ENCODE peak calls at places on chromosomes 12 and 14, in five cellular contexts. H is Panc1, F is heart left ventricle, Y is astrocyte of the spinal cord, E is BE2C. A is an unnamed sample.

GRCh38 chr14:68951051-68951797 is 27.9 kb downstream of the ACTN1 start:
- DNase-seq in H (peak), F (peak), Y (peak), E (peak), A (peak)

GRCh38 chr14:21092147-21093011 is 6.1 kb downstream of the ZNF219 start:
- DNase-seq in H (peak), F (peak), Y (peak), E (peak), A (peak)

GRCh38 chr14:94677747-94678146 is 65.6 kb downstream of the SERPINA3 start:
- DNase-seq in H (no peak), F (no peak), Y (no peak), E (no peak), A (no peak)

GRCh38 chr12:38921025-38921677 is 15.8 kb upstream of the CPNE8 start:
- DNase-seq in H (peak), F (peak), Y (peak), E (peak), A (peak)

GRCh38 chr12:98644433-98644711 is 216 bp downstream of the IKBIP start:
- DNase-seq in H (no peak), F (no peak), Y (no peak), E (peak), A (no peak)

GRCh38 chr14:106848330-106849121 is 1322.1 kb downstream of the TMEM121 start:
- DNase-seq in H (no peak), F (no peak), Y (no peak), E (peak), A (no peak)

GRCh38 chr12:88338486-88338885 is 196.4 kb downstream of the TMTC3 start:
- DNase-seq in H (no peak), F (no peak), Y (no peak), E (no peak), A (peak)

GRCh38 chr14:20855652-20856291 is 35.4 kb upstream of the RNASE3 start:
- DNase-seq in H (peak), F (peak), Y (peak), E (peak), A (peak)

GRCh38 chr12:125214289-125214688 is 149.1 kb downstream of the AACS start:
- DNase-seq in H (no peak), F (no peak), Y (no peak), E (no peak), A (no peak)

GRCh38 chr12:3311027-3311402 is 180.0 kb upstream of the PRMT8 start:
- DNase-seq in H (no peak), F (no peak), Y (peak), E (no peak), A (no peak)

GRCh38 chr12:25056486-25057130 is 107.7 kb upstream of the BCAT1 start:
- DNase-seq in H (no peak), F (no peak), Y (no peak), E (no peak), A (no peak)
- H3K4me3 ChIP-seq in H (no peak), F (no peak), Y (no peak), E (no peak), A (no peak)

DNA sequence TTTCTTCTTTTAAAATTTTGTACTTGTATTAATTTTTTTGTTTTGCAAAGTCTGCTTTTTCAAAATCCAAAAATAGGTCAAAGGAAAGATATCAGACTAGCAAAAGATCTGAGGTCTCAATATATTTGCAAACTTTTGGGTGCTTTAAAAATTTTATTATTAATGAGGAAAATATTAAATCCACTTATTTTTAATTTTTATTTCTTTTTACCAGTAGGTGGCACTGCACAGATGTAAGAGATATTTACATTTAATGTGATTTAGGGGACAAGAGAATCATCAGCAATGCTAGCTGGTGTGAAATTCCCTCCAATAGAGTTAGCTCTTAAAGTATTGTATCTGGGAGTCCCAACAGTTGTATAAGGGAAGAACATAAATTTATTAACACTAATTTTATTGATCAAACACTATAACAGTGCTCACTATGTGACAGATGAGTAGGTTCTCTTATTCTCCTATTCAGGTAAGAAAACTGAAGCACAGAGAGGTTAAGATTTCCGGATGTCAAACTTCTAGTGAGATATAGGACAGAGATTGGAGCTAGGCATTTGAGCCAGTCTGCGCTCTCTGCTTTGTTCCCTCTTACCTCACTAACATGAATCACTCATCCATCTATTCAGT is 30.5 kb downstream of the ALX1 start:
- DNase-seq in H (no peak), F (no peak), Y (peak), E (no peak), A (peak)
- TF ChIP-seq CTCF in H (peak), F (peak), Y (peak), E (peak), A (peak)

GRCh38 chr12:10214131-10214876 is 1.6 kb downstream of the GABARAPL1 start:
- DNase-seq in H (no peak), F (no peak), Y (peak), E (no peak), A (peak)

GRCh38 chr12:10211975-10212622 is 578 bp upstream of the GABARAPL1 start:
- DNase-seq in H (peak), F (peak), Y (peak), E (peak), A (peak)

GRCh38 chr12:10214877-10215267 is 2.2 kb downstream of the GABARAPL1 start:
- DNase-seq in H (no peak), F (no peak), Y (no peak), E (no peak), A (peak)

GRCh38 chr12:10212623-10213131 is at the start of gene GABARAPL1:
- DNase-seq in H (no peak), F (peak), Y (peak), E (peak), A (peak)

DNA sequence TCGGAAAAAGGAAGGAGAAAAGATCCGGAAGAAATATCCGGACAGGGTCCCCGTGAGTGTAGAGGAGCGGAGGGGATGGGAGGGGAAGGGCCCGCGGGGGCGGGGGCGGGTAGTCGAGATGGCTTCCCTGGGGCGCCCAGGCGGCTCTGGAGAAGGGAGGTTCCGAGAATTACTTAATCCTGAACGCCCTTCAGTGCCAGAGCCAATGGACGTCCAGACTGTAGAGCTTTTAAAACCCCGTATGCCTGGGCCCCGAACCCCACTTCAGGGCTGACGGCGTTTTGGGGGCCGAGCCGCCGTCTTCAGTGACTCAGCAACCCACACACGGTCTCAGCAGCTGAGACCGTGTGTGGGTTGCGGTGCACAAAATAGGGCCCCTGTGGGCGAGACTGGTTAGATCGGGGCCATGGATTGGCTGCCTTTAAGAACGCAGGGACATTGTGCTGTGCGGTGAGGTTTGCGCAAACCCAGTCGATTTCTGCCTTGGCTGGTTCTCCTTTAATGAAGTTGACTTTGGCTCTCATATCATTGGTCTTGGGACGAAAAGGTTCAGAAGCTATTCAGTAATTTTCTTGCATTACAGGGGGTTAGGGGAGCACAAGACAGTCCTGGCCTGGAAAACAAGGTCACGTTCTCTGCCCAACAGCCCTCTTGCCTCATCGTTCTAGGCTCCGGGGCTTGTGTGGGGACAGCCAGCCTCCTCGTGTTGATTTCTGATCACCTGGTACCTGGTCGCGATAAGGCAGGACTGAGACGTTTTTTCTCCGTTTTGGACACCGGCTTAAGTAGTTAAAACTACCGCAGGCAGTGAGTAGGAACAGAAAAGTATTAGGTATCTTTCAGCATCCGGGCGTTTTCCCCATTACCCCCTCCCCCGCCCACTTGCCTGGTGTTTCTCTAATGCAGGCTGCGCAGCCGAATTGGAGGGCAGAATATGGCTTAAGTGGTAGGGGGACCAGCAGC is 772 bp downstream of the GABARAPL1 start:
- DNase-seq in H (no peak), F (peak), Y (peak), E (peak), A (peak)
- H3K4me3 ChIP-seq in H (peak), F (peak), Y (peak), E (peak), A (peak)

DNA sequence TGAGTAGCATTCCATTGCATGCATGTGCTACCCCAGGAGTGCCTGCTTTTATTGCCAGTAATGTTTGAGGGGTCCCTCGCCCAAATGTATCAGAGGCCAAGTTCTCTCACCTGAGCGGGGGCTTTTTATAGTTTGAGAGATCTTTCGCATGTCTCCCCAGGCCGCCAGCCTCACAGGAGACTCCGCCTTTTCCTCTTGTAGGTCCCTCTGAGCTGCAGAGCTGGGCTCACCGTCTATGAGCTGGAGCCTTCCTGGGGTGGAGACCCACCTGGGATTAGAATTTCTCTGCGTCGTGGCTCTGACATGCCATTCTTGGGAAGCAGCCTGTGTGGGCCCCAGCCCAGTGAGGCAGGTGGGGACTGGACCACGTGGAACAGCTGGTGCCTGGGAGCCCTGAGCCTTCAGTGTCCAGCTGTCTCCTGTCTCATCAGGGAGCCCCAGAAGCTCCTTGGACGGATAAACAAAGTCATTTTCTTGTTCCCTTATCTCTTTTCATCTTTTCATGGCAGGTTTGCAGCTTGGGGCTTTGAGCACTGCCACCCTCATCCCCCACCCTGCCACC is 261.7 kb upstream of the CRY1 start:
- DNase-seq in H (no peak), F (no peak), Y (no peak), E (no peak), A (no peak)
- TF ChIP-seq CTCF in H (no peak), F (no peak), Y (no peak), E (no peak), A (no peak)

DNA sequence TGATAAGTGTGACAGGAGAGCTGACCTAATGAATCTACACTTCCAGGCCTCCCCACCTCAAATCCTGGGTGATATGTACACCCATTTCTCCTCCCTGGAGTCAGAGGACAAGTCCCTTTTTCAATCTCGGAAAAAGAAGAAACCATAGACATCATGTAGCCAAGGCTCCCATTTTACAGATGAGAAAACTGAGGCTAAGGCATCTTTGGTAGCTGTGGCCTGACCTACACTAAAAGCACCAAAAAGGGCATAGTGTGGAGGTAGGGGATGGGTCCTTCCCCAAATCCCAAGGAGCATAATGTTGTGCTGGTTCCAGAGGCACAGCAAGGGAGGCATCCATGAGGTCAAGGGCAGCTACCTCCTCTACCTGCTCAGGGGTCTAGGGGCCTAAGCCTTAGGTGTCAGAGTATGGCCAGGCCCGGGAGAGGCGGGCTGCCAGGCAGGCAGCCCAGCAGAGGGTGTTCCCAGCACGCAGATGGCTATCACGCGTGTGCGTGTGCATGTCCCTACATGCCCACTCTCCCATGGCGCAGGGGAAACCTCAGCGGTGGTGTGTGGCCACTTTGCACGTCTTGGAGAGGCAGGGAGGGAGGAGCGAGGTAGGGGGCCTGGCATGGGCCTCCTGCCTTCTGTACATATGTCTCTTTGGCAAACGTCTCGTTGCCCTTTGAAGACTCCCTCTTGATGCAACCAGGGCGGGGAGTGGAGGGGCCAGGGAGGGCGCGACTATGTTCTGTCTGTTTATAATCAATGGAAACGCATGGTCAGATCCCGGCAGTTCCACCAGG is 2.5 kb downstream of the PGF start:
- DNase-seq in H (no peak), F (no peak), Y (no peak), E (no peak), A (peak)
- H3K4me3 ChIP-seq in H (no peak), F (peak), Y (no peak), E (no peak), A (peak)

GRCh38 chr12:92502417-92503028 is 200.3 kb upstream of the PLEKHG7 start:
- DNase-seq in H (no peak), F (no peak), Y (no peak), E (no peak), A (no peak)
- TF ChIP-seq CTCF in H (peak), F (peak), Y (no peak), E (peak), A (no peak)

DNA sequence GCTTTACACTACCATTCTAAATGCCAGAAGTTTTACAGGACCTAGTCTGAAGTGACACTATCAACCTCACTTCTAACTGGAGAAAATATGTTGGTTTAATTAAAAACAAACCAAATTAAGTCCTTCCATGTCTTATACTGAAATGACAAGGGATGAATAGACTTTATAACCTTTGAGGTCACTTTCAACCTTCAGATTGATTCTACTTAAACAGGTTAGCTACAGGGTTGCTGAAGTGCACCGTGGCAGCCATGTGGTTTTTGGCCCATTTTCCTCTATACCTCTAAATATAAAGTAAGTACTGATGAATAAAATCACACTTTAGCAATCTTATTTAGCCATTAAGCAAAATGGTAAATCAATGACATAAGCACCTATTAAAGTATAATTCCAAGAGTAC is 3.9 kb downstream of the SLC38A2 start:
- DNase-seq in H (no peak), F (no peak), Y (no peak), E (no peak), A (no peak)
- H3K4me3 ChIP-seq in H (peak), F (peak), Y (peak), E (peak), A (peak)